ENCODE peak calls at places on chromosomes 13 and 19, in eight cellular contexts. M is left lung, Y is pancreas, T is osteoblast, N is adrenal gland, Q is colonic mucosa, V is gastrocnemius medialis, O is uterus. Z is an unnamed sample.

GRCh38 chr19:11767633-11768133 is 883 bp downstream of the ZNF441 start:
- DNase-seq in Q (peak; percentile 73), V (no peak), T (peak; percentile 83), N (peak; percentile 68), M (peak; percentile 85), Y (peak; percentile 48), O (peak; percentile 22), Z (peak; percentile 32)

GRCh38 chr19:38033658-38034150 is 126.7 kb downstream of the SIPA1L3 start:
- DNase-seq in V (no peak), Y (no peak), T (no peak), M (no peak), O (no peak), N (no peak), Q (no peak), Z (no peak)

GRCh38 chr13:114032121-114032799 is 58.4 kb upstream of the C13orf46 start:
- DNase-seq in M (no peak), Q (no peak), O (peak; percentile 73), N (peak; percentile 64), Y (no peak), V (no peak), T (peak; percentile 98), Z (no peak)

GRCh38 chr19:54523403-54523802 is 20.8 kb downstream of the LAIR2 start:
- DNase-seq in T (no peak), M (no peak), V (no peak), Q (no peak), N (no peak), O (no peak), Y (no peak), Z (no peak)

GRCh38 chr13:103883152-103883551 is 816.9 kb upstream of the SLC10A2 start:
- DNase-seq in M (peak; percentile 90), V (peak; percentile 84), N (peak; percentile 92), Y (peak; percentile 71), O (peak; percentile 23), Q (peak; percentile 33), T (peak; percentile 19), Z (peak; percentile 89)

GRCh38 chr13:60226507-60226906 is 62.8 kb upstream of the DIAPH3 start:
- DNase-seq in T (peak; percentile 76), O (no peak), N (no peak), M (no peak), V (no peak), Y (peak; percentile 8), Q (no peak), Z (peak; percentile 16)

GRCh38 chr19:2051771-2052704 is 994 bp upstream of the MKNK2 start:
- DNase-seq in V (peak; percentile 49), M (no peak), N (peak; percentile 79), Q (peak; percentile 78), O (peak; percentile 74), T (peak; percentile 51), Y (peak; percentile 63), Z (no peak)

GRCh38 chr19:3658004-3658822 is 31.6 kb upstream of the CACTIN start:
- DNase-seq in N (no peak), M (no peak), Y (peak; percentile 88), O (no peak), T (no peak), V (peak; percentile 31), Q (no peak), Z (peak; percentile 62)

GRCh38 chr13:66224644-66225043 is 1005.5 kb downstream of the PCDH9 start:
- DNase-seq in Q (no peak), N (no peak), O (no peak), V (no peak), Y (no peak), M (no peak), T (no peak), Z (no peak)

GRCh38 chr13:32229443-32229842 is 85.7 kb downstream of the ZAR1L start:
- DNase-seq in Y (no peak), N (no peak), O (no peak), M (no peak), T (no peak), V (no peak), Q (no peak), Z (no peak)

GRCh38 chr19:50334741-50335421 is 5.7 kb upstream of the KCNC3 start:
- DNase-seq in V (peak; percentile 9), Y (no peak), Q (no peak), O (no peak), N (no peak), T (peak; percentile 32), M (no peak), Z (no peak)

GRCh38 chr19:34577056-34577455 is 95.5 kb downstream of the WTIP start:
- DNase-seq in Q (no peak), O (no peak), V (no peak), T (no peak), M (no peak), N (no peak), Y (no peak), Z (no peak)

GRCh38 chr13:45092668-45093067 is 27.6 kb upstream of the GTF2F2 start:
- DNase-seq in M (no peak), N (no peak), V (no peak), Q (no peak), O (no peak), T (no peak), Y (no peak), Z (no peak)

GRCh38 chr19:10691178-10691881 is 9.9 kb upstream of the QTRT1 start:
- DNase-seq in T (peak; percentile 68), V (no peak), Q (no peak), O (no peak), Y (no peak), M (no peak), N (no peak), Z (no peak)

GRCh38 chr19:28457620-28458019 is 755.3 kb downstream of the UQCRFS1 start:
- DNase-seq in T (no peak), Y (no peak), N (no peak), Q (no peak), V (no peak), O (no peak), M (no peak), Z (no peak)

GRCh38 chr19:28454083-28454482 is 758.9 kb downstream of the UQCRFS1 start:
- DNase-seq in N (no peak), V (no peak), Y (no peak), T (no peak), Q (no peak), M (no peak), O (no peak), Z (no peak)

GRCh38 chr19:28456708-28457320 is 756.1 kb downstream of the UQCRFS1 start:
- DNase-seq in O (no peak), V (no peak), M (no peak), T (peak; percentile 55), Q (no peak), Y (no peak), N (no peak), Z (no peak)

DNA sequence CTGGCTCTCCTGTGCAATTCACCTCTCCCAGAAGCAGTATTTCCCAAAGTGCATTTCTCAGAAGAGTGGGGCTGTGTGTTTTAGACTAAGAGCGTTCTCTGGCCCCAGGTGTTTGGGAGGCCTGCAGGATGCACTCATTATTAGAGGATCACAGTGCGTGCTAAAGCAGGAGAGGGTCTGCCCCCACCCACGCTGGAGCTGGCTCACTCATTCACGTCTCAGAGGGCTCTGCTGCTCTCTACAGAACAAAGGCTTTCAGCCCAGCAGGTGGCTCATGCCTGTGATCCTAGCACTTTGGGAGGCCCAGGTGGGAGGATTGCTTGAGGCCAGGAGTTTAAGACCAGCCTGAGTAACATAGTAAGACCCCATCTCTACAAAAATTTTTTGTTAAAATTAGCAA is 756.7 kb downstream of the UQCRFS1 start:
- DNase-seq in Y (no peak), O (no peak), T (no peak), V (no peak), N (no peak), Q (no peak), M (no peak), Z (no peak)
- H3K36me3 ChIP-seq in Y (no peaks in the 10 kb centered on the region), O (no peaks in the 10 kb centered on the region), T (no peaks in the 10 kb centered on the region), V (no peaks in the 10 kb centered on the region), N (no peaks in the 10 kb centered on the region), Q (no peaks in the 10 kb centered on the region), M (no peaks in the 10 kb centered on the region), Z (no peaks in the 10 kb centered on the region)

DNA sequence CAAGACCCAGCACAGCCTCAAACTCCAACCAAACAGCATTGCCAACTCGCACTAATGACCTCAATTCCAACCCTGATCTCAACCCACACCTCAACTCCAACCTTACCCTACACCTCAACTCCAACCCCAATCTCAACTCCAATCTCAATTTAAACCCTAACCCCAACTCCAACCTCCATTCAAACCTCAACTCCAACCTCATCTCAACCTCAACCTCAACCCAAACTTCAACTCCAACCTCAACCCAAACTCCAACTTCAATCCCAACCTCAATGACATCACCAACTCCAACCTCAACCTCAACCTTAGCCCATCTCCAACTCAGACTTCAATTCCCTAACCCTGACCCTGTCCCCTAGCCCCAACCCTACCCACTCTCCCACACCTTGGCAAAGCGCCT is 58.4 kb downstream of the UNC13A start:
- DNase-seq in Y (no peak), M (no peak), N (no peak), Q (no peak), T (no peak), V (no peak), O (no peak), Z (no peak)
- H3K36me3 ChIP-seq in Y (no peaks in the 10 kb centered on the region), M (no peaks in the 10 kb centered on the region), N (no peaks in the 10 kb centered on the region), Q (no peaks in the 10 kb centered on the region), T (no peaks in the 10 kb centered on the region), V (no peaks in the 10 kb centered on the region), O (no peaks in the 10 kb centered on the region), Z (no peaks in the 10 kb centered on the region)

DNA sequence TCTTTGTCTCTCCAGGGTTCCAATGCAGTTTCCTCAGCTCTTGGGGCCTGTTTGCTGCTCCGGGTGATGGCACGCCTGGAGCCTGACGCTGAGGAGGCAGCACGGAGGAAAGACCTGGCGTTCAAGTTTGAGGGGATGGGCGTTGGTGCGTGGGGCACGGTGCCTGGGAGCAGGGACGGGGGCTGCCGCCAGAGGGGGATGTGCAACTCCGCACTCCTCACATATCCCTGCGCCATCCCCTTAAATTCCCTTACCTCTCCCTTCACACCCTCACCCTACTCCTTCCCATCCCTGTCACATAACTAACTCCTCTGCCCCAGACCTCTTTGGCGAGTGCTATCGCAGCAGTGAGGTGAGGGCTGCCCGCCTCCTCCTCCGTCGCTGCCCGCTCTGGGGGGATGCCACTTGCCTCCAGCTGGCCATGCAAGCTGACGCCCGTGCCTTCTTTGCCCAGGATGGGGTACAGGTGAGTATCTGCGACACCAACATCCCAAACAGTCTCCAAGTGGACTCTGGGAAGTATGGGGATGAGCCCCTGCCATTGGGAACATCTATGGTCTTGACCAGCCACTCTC is 31.1 kb downstream of the TRPM4 start:
- DNase-seq in T (no peak), Y (no peak), V (no peak), M (no peak), N (no peak), O (no peak), Q (no peak), Z (no peak)
- H3K36me3 ChIP-seq in T (peaks cover 72% of the 10 kb centered on the region), Y (no peaks in the 10 kb centered on the region), V (no peaks in the 10 kb centered on the region), M (peaks cover 23% of the 10 kb centered on the region), N (no peaks in the 10 kb centered on the region), O (no peaks in the 10 kb centered on the region), Q (peaks cover 2% of the 10 kb centered on the region), Z (peaks cover 3% of the 10 kb centered on the region)

GRCh38 chr19:18153555-18154134 is 682 bp downstream of the PIK3R2 start:
- DNase-seq in O (no peak), Y (no peak), V (no peak), Q (no peak), N (no peak), T (peak; percentile 91), M (peak; percentile 86), Z (no peak)

GRCh38 chr19:18152817-18153554 is at the start of gene PIK3R2:
- DNase-seq in Q (peak; percentile 100), M (peak; percentile 98), N (peak; percentile 100), O (peak; percentile 100), V (peak; percentile 100), T (peak; percentile 100), Y (peak; percentile 99), Z (peak; percentile 100)

GRCh38 chr19:18149596-18149975 is 3.4 kb upstream of the PIK3R2 start:
- DNase-seq in M (no peak), Y (no peak), Q (no peak), O (no peak), T (no peak), N (no peak), V (no peak), Z (no peak)

GRCh38 chr19:18150776-18151624 is 2.0 kb upstream of the PIK3R2 start:
- DNase-seq in Y (peak; percentile 56), Q (no peak), N (no peak), M (no peak), O (no peak), T (no peak), V (no peak), Z (no peak)

GRCh38 chr19:18152444-18152816 is 533 bp upstream of the PIK3R2 start:
- DNase-seq in O (peak; percentile 98), Q (peak; percentile 99), M (peak; percentile 97), Y (peak; percentile 88), N (peak; percentile 99), V (peak; percentile 93), T (peak; percentile 100), Z (peak; percentile 99)
- H3K36me3 ChIP-seq in O (no peaks in the 10 kb centered on the region), Q (no peaks in the 10 kb centered on the region), M (peaks cover 43% of the 10 kb centered on the region), Y (no peaks in the 10 kb centered on the region), N (no peaks in the 10 kb centered on the region), V (no peaks in the 10 kb centered on the region), T (peaks cover 11% of the 10 kb centered on the region), Z (no peaks in the 10 kb centered on the region)

Z was measured in testis.